ENCODE peak calls at places on chromosomes 4 and X, in four cellular contexts. K is WTC11, S is H1, O is K562. D is an unnamed sample.

GRCh38 chr4:110669663-110670062 is 46.8 kb upstream of the PITX2 start:
- DNase-seq in K (no peak), S (no peak), O (no peak), D (no peak)

GRCh38 chrX:110561036-110561435 is 202.4 kb downstream of the RTL9 start:
- DNase-seq in K (no peak), S (no peak), O (no peak), D (no peak)

GRCh38 chr4:99324978-99325377 is 3.8 kb upstream of the ADH1B start:
- DNase-seq in K (no peak), S (no peak), O (no peak), D (no peak)

GRCh38 chr4:99382745-99383360 is 30.3 kb upstream of the ADH1C start:
- DNase-seq in K (no peak), S (no peak), O (no peak), D (no peak)

GRCh38 chrX:150092549-150092948 is 154.3 kb upstream of the EOLA2 start:
- DNase-seq in K (no peak), S (no peak), O (no peak), D (no peak)

GRCh38 chr4:140789752-140790151 is 33.6 kb upstream of the TBC1D9 start:
- DNase-seq in K (no peak), S (no peak), O (no peak), D (no peak)

GRCh38 chr4:138851626-138852443 is 163.7 kb upstream of the NOCT start:
- DNase-seq in K (no peak), S (no peak), O (no peak), D (no peak)

GRCh38 chr4:77773101-77773500 is 46.1 kb downstream of the CNOT6L start:
- DNase-seq in K (no peak), S (no peak), O (no peak), D (no peak)

GRCh38 chr4:28167411-28167810 is 1306.8 kb downstream of the STIM2 start:
- DNase-seq in K (no peak), S (no peak), O (no peak), D (no peak)

GRCh38 chr4:44583393-44583792 is 68.0 kb downstream of the YIPF7 start:
- DNase-seq in K (peak; percentile 10), S (no peak), O (no peak), D (peak; percentile 1)

GRCh38 chr4:122758033-122758432 is 25.5 kb downstream of the BBS12 start:
- DNase-seq in K (no peak), S (no peak), O (peak; percentile 37), D (peak; percentile 39)

GRCh38 chr4:142532054-142532453 is 314.0 kb downstream of the INPP4B start:
- DNase-seq in K (no peak), S (no peak), O (no peak), D (no peak)

GRCh38 chrX:1794586-1794985 is 179.7 kb downstream of the ASMT start:
- DNase-seq in K (no peak), S (no peak), O (no peak), D (no peak)

GRCh38 chr4:6362896-6363295 is 93.2 kb downstream of the WFS1 start:
- DNase-seq in K (peak; percentile 77), S (no peak), O (peak; percentile 70), D (no peak)

GRCh38 chr4:164410401-164410800 is 343.5 kb upstream of the SMIM31 start:
- DNase-seq in K (no peak), S (no peak), O (no peak), D (no peak)

GRCh38 chr4:144687466-144687865 is 41.5 kb downstream of the HHIP start:
- DNase-seq in K (no peak), S (no peak), O (no peak), D (no peak)

GRCh38 chr4:140926672-140927071 is 170.5 kb upstream of the TBC1D9 start:
- DNase-seq in K (no peak), S (no peak), O (no peak), D (no peak)

GRCh38 chr4:76206222-76206942 is 7.2 kb downstream of the SCARB2 start:
- DNase-seq in K (no peak), S (no peak), O (no peak), D (peak; percentile 25)

GRCh38 chr4:80180743-80181142 is 16.6 kb upstream of the PRDM8 start:
- DNase-seq in K (no peak), S (no peak), O (no peak), D (no peak)

GRCh38 chr4:97395980-97396562 is 747.2 kb downstream of the STPG2 start:
- DNase-seq in K (no peak), S (no peak), O (no peak), D (no peak)

GRCh38 chrX:16138108-16138427 is 14.7 kb downstream of the GRPR start:
- DNase-seq in K (no peak), S (no peak), O (no peak), D (no peak)

GRCh38 chr4:123430031-123430430 is 33.4 kb downstream of the SPRY1 start:
- DNase-seq in K (no peak), S (no peak), O (peak; percentile 42), D (no peak)

GRCh38 chr4:158304694-158305093 is 94.4 kb downstream of the TMEM144 start:
- DNase-seq in K (no peak), S (no peak), O (no peak), D (no peak)

GRCh38 chr4:158299459-158300007 is 89.2 kb downstream of the TMEM144 start:
- DNase-seq in K (no peak), S (no peak), O (no peak), D (peak; percentile 70)

GRCh38 chr4:158300012-158300411 is 89.7 kb downstream of the TMEM144 start:
- DNase-seq in K (no peak), S (no peak), O (no peak), D (no peak)

GRCh38 chr4:158297866-158298265 is 87.6 kb downstream of the TMEM144 start:
- DNase-seq in K (no peak), S (no peak), O (no peak), D (no peak)

DNA sequence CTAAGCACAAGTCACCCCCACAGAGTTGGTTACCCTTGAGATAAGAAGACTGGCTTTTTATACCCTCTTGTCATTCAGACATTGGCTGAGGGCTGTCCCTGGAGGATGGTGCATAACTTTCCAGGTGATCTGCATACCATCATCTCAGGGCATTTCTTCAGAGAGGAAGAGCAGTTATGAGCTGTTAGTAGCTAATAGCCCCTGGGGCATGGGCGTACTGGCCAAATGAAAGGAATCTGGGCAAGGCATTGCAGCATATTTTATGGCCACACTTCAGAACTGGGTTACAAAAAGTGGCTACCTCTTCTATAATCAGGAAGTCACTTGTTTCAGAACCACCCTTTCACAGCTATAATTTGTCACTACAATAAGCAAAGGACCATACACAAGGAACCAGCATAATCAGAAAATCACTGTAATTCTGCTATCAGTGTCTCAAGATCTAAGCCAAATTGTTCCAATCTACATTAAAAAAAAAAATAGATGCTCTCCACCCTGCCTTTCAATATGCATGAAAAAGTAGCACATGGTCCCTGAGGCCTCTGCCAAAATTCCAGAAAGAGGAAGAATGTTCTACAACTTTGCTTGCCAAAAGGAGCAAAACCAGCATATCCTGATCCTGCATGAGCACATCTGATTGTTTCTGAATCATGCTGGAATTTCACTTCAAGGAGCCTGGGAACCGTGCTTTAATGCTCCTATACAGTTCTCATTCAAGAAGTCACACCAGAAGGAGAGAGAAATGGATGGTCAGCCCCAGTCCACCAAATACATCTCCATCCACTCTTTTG is 92.0 kb downstream of the TMEM144 start:
- DNase-seq in K (no peak), S (no peak), O (no peak), D (no peak)
- TF ChIP-seq TEAD4 in K (no peak), S (no peak), O (no peak), D (no peak)

GRCh38 chr4:85966308-85966882 is 393.5 kb downstream of the MAPK10 start:
- DNase-seq in K (no peak), S (no peak), O (no peak), D (no peak)

GRCh38 chr4:85968945-85969830 is 390.7 kb downstream of the MAPK10 start:
- DNase-seq in K (no peak), S (no peak), O (no peak), D (peak; percentile 31)

GRCh38 chr4:85970535-85970934 is 389.3 kb downstream of the MAPK10 start:
- DNase-seq in K (no peak), S (no peak), O (no peak), D (no peak)

GRCh38 chr4:85965529-85965928 is 394.3 kb downstream of the MAPK10 start:
- DNase-seq in K (no peak), S (no peak), O (no peak), D (no peak)

GRCh38 chr4:85967872-85968271 is 392.0 kb downstream of the MAPK10 start:
- DNase-seq in K (no peak), S (no peak), O (no peak), D (no peak)
- TF ChIP-seq TEAD4 in K (no peak), S (no peak), O (no peak), D (no peak)

DNA sequence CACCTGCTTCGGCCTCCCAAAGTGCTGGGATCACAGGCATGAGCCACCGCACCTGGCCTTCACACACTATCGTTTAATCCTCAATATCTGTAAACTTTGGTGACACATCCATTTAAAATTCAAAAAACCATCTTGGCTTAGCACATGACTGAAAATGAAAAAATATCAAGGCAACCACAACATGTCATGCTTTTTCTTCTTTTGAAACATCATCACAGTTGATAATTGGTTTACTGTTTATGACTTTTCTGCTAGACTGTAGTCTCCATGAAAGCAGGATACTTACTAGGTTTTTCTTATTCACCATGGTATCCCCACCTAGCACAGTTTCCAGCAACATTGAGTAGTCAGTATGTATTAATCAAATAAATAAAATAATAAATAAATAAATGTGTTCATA is 11.0 kb downstream of the GNRHR start:
- DNase-seq in K (no peak), S (no peak), O (no peak), D (no peak)
- TF ChIP-seq TEAD4 in K (no peak), S (no peak), O (no peak), D (no peak)

GRCh38 chrX:70479970-70480659 is 35.5 kb downstream of the DLG3 start:
- DNase-seq in K (no peak), S (no peak), O (no peak), D (no peak)

GRCh38 chrX:70481424-70481823 is 36.8 kb downstream of the DLG3 start:
- DNase-seq in K (no peak), S (no peak), O (no peak), D (no peak)

GRCh38 chrX:70480660-70481018 is 36.0 kb downstream of the DLG3 start:
- DNase-seq in K (no peak), S (no peak), O (no peak), D (no peak)

GRCh38 chrX:70482300-70482699 is 37.7 kb downstream of the DLG3 start:
- DNase-seq in K (no peak), S (no peak), O (no peak), D (no peak)

GRCh38 chrX:70481871-70482270 is 37.2 kb downstream of the DLG3 start:
- DNase-seq in K (no peak), S (no peak), O (no peak), D (no peak)
- TF ChIP-seq TEAD4 in K (no peak), S (no peak), O (no peak), D (no peak)

D was measured in SK-N-SH.